ENCODE peak calls at places on chromosomes 2 and 18, in four cellular contexts. C is cardiac fibroblast, Q is GM20000, Z is GM13976. W is an unnamed sample.
A peak's percentile ranks its signal among the peaks of the same experiment; 100 is the strongest.

GRCh38 chr2:28377984-28378678 is 14.5 kb upstream of the FOSL2 start:
- DNase-seq in C (no peak), Q (no peak), Z (no peak), W (no peak)

GRCh38 chr2:146004470-146004869 is 1484.6 kb upstream of the ZEB2 start:
- DNase-seq in C (peak; percentile 71), Q (no peak), Z (no peak), W (no peak)

GRCh38 chr2:112710956-112711355 is 9.9 kb upstream of the NT5DC4 start:
- DNase-seq in C (no peak), Q (no peak), Z (no peak), W (no peak)

GRCh38 chr2:223976635-223977226 is 19.5 kb downstream of the MRPL44 start:
- DNase-seq in C (peak; percentile 81), Q (no peak), Z (no peak), W (no peak)

GRCh38 chr2:241890524-241891235 is 21.2 kb downstream of the RTP5 start:
- DNase-seq in C (no peak), Q (no peak), Z (no peak), W (no peak)

GRCh38 chr2:108825254-108825653 is 38.7 kb downstream of the CCDC138 start:
- DNase-seq in C (no peak), Q (no peak), Z (no peak), W (no peak)

GRCh38 chr2:120539937-120540718 is 194.2 kb downstream of the INHBB start:
- DNase-seq in C (peak; percentile 96), Q (no peak), Z (no peak), W (no peak)

GRCh38 chr2:48508461-48509124 is 21.4 kb upstream of the STON1 start:
- DNase-seq in C (peak; percentile 82), Q (no peak), Z (no peak), W (no peak)

GRCh38 chr18:73669299-73669698 is 478.3 kb downstream of the FBXO15 start:
- DNase-seq in C (peak; percentile 59), Q (no peak), Z (no peak), W (no peak)

GRCh38 chr18:46716336-46716735 is 40.5 kb downstream of the ST8SIA5 start:
- DNase-seq in C (no peak), Q (no peak), Z (no peak), W (no peak)

GRCh38 chr2:171547720-171548119 is 25.4 kb downstream of the CYBRD1 start:
- DNase-seq in C (peak; percentile 40), Q (no peak), Z (no peak), W (no peak)

GRCh38 chr2:174492963-174493431 is 6.2 kb upstream of the GPR155 start:
- DNase-seq in C (no peak), Q (peak; percentile 77), Z (peak; percentile 68), W (peak; percentile 88)

GRCh38 chr2:63488118-63488713 is 100.1 kb downstream of the WDPCP start:
- DNase-seq in C (peak; percentile 69), Q (peak; percentile 26), Z (peak; percentile 17), W (peak; percentile 47)

GRCh38 chr2:9146656-9147055 is 60.0 kb upstream of the ASAP2 start:
- DNase-seq in C (no peak), Q (no peak), Z (no peak), W (no peak)

GRCh38 chr18:22466608-22467390 is 49.1 kb upstream of the CTAGE1 start:
- DNase-seq in C (peak; percentile 84), Q (no peak), Z (no peak), W (no peak)

GRCh38 chr18:6929370-6930102 is 188.1 kb downstream of the LAMA1 start:
- DNase-seq in C (no peak), Q (no peak), Z (no peak), W (no peak)
- TF ChIP-seq CTCF in C (no peak), Q (no peak), Z (no peak), W (no peak)

GRCh38 chr2:128368437-128369125 is 49.9 kb upstream of the HS6ST1 start:
- DNase-seq in C (no peak), Q (no peak), Z (no peak), W (no peak)
- TF ChIP-seq CTCF in C (no peak), Q (no peak), Z (no peak), W (no peak)

DNA sequence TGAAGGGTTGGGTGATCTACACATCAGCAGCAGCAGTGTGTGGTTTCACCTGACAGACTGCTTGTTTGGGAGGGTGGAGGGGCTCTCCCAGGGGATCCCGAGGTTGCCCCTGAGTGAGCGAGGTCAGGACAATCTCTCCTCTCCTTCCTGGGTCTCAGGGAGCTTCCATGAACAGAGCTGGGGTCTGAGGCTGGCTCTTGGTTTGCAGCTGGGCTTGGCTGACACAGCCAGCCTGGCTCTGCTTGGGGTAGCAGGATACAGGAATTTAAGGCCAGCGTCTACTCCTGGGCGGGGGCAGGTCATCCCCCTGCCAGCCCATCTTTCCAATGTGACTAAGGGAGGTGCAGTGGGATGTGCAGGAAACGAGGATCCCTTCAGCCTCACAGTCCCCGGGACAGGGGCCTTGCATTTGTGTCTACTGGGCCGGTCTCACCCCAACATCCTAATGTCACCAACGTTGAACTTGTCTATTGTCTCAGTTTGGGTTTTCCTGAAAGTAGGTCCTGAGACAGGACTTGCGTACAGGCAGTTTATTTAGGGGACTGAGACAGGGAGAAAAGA is 262.6 kb upstream of the HDAC4 start:
- DNase-seq in C (no peak), Q (no peak), Z (no peak), W (no peak)
- TF ChIP-seq CTCF in C (no peak), Q (no peak), Z (no peak), W (no peak)

GRCh38 chr2:66497706-66498596 is 63.0 kb downstream of the MEIS1 start:
- DNase-seq in C (no peak), Q (no peak), Z (no peak), W (no peak)
- TF ChIP-seq CTCF in C (no peak), Q (no peak), Z (no peak), W (no peak)

GRCh38 chr2:238305092-238305862 is 15.0 kb upstream of the TRAF3IP1 start:
- DNase-seq in C (no peak), Q (no peak), Z (no peak), W (no peak)
- TF ChIP-seq CTCF in C (peak; percentile 29), Q (no peak), Z (no peak), W (no peak)

W was measured in activated CD8-positive, alpha-beta T cell treated with anti-CD3 and anti-CD28 coated beads for 36 hours.